ENCODE peak calls at places on chromosomes 5 and 9, in ten cellular contexts. U is HuH-7.5; B is effector memory CD8-positive, alpha-beta T cell; I is BJ; M is NCI-H1092; S is mucosa of descending colon; X is posterior vena cava; R is GOT3; K is NCI-H524; H is neural crest cell. F is an unnamed sample.

GRCh38 chr5:6504677-6505414 is 56.2 kb downstream of the UBE2QL1 start:
- DNase-seq in X (no peak), I (peak; percentile 12), B (no peak), K (peak; percentile 58), H (no peak), S (no peak), U (no peak), R (no peak), M (peak; percentile 78), F (no peak)

GRCh38 chr9:134404376-134405358 is 78.4 kb downstream of the RXRA start:
- DNase-seq in B (no peak), I (no peak), S (no peak), H (no peak), M (no peak), X (no peak), R (no peak), K (no peak), U (no peak), F (no peak)

GRCh38 chr5:111737716-111738115 is 19.3 kb downstream of the NREP start:
- DNase-seq in H (no peak), I (peak; percentile 38), S (no peak), X (no peak), B (no peak), U (no peak), K (no peak), M (no peak), R (no peak), F (no peak)

GRCh38 chr5:135843571-135844337 is 9.3 kb downstream of the SLC25A48 start:
- DNase-seq in K (no peak), M (no peak), H (peak; percentile 29), I (no peak), X (peak; percentile 18), R (no peak), U (no peak), S (peak; percentile 80), B (no peak), F (no peak)

GRCh38 chr5:35457912-35458823 is 159.5 kb upstream of the SPEF2 start:
- DNase-seq in I (no peak), S (no peak), X (no peak), U (no peak), H (no peak), R (no peak), B (no peak), M (no peak), K (no peak), F (no peak)

GRCh38 chr5:160353379-160353778 is 17.0 kb downstream of the C1QTNF2 start:
- DNase-seq in B (no peak), H (no peak), K (no peak), I (no peak), S (no peak), U (no peak), X (peak; percentile 90), R (no peak), M (no peak), F (peak; percentile 64)

GRCh38 chr5:74386571-74387334 is 253.8 kb downstream of the ENC1 start:
- DNase-seq in U (no peak), S (no peak), R (no peak), B (no peak), M (no peak), X (no peak), H (no peak), K (no peak), I (no peak), F (no peak)

GRCh38 chr5:52725065-52725746 is 62.5 kb upstream of the ITGA1 start:
- DNase-seq in B (peak; percentile 65), M (no peak), I (no peak), R (no peak), H (no peak), S (peak; percentile 74), U (no peak), X (no peak), K (no peak), F (no peak)

GRCh38 chr5:57889558-57889957 is 406.9 kb upstream of the ACTBL2 start:
- DNase-seq in U (peak; percentile 6), H (no peak), I (peak; percentile 14), B (no peak), X (no peak), S (peak; percentile 22), K (no peak), M (no peak), R (no peak), F (no peak)

GRCh38 chr9:131734781-131735180 is 5.1 kb downstream of the RAPGEF1 start:
- DNase-seq in H (no peak), K (no peak), R (no peak), B (no peak), U (no peak), X (no peak), I (no peak), S (no peak), M (no peak), F (no peak)

GRCh38 chr9:84121991-84122523 is 141.5 kb downstream of the RMI1 start:
- DNase-seq in H (no peak), X (no peak), S (no peak), R (no peak), U (no peak), M (no peak), B (no peak), I (peak; percentile 86), K (no peak), F (no peak)

GRCh38 chr5:1418238-1418920 is 26.9 kb downstream of the SLC6A3 start:
- DNase-seq in S (no peak), I (no peak), H (no peak), K (no peak), R (no peak), B (no peak), U (no peak), M (no peak), X (no peak), F (peak; percentile 15)

GRCh38 chr9:122252796-122253195 is 11.8 kb downstream of the RBM18 start:
- DNase-seq in M (no peak), H (no peak), S (no peak), U (no peak), X (no peak), B (no peak), K (no peak), R (no peak), I (no peak), F (no peak)

GRCh38 chr5:151239237-151239861 is 13.6 kb upstream of the GM2A start:
- DNase-seq in U (peak; percentile 50), I (no peak), X (peak; percentile 95), M (no peak), R (peak; percentile 27), H (peak; percentile 54), B (peak; percentile 28), K (peak; percentile 30), S (peak; percentile 82), F (peak; percentile 90)

GRCh38 chr9:121133104-121133816 is 58.5 kb downstream of the CNTRL start:
- DNase-seq in B (peak; percentile 67), U (no peak), K (no peak), H (no peak), M (no peak), X (no peak), S (peak; percentile 72), R (no peak), I (no peak), F (peak; percentile 31)

GRCh38 chr9:18296702-18297531 is 177.0 kb upstream of the ADAMTSL1 start:
- DNase-seq in I (peak; percentile 30), H (no peak), K (no peak), B (no peak), X (no peak), S (no peak), R (no peak), M (no peak), U (no peak), F (no peak)

GRCh38 chr9:630817-631216 is 210.7 kb upstream of the DMRT1 start:
- DNase-seq in K (no peak), S (no peak), U (no peak), M (no peak), H (no peak), B (no peak), X (no peak), I (no peak), R (no peak), F (no peak)

GRCh38 chr9:81565609-81566008 is 123.7 kb downstream of the TLE1 start:
- DNase-seq in K (no peak), R (no peak), S (no peak), U (no peak), M (no peak), H (no peak), I (no peak), X (no peak), B (no peak), F (no peak)

GRCh38 chr5:53942724-53943123 is 367.6 kb downstream of the ARL15 start:
- DNase-seq in B (no peak), I (no peak), K (no peak), M (no peak), R (no peak), H (no peak), S (no peak), U (no peak), X (no peak), F (no peak)

GRCh38 chr5:10599828-10600227 is 36.0 kb downstream of the ANKRD33B start:
- DNase-seq in I (peak; percentile 14), H (no peak), K (no peak), R (no peak), S (no peak), M (no peak), U (no peak), B (no peak), X (no peak), F (no peak)

GRCh38 chr5:77073667-77074066 is 13.4 kb downstream of the ZBED3 start:
- DNase-seq in M (no peak), H (no peak), I (no peak), B (no peak), R (no peak), U (no peak), X (no peak), K (no peak), S (no peak), F (no peak)

GRCh38 chr9:83242066-83242465 is 179.1 kb upstream of the RASEF start:
- DNase-seq in M (no peak), H (no peak), S (no peak), K (no peak), X (no peak), B (no peak), R (no peak), I (no peak), U (no peak), F (no peak)

GRCh38 chr5:72237879-72238278 is 82.2 kb downstream of the MRPS27 start:
- DNase-seq in B (no peak), R (no peak), S (no peak), U (no peak), M (no peak), I (no peak), X (no peak), K (no peak), H (no peak), F (no peak)

GRCh38 chr5:41951224-41951623 is 26.1 kb downstream of the FBXO4 start:
- DNase-seq in I (no peak), X (no peak), R (no peak), H (no peak), U (no peak), M (no peak), S (no peak), B (no peak), K (no peak), F (no peak)

GRCh38 chr5:128378196-128378595 is 159.8 kb downstream of the FBN2 start:
- DNase-seq in B (no peak), X (no peak), K (no peak), S (no peak), I (no peak), U (no peak), M (no peak), H (no peak), R (no peak), F (no peak)

GRCh38 chr5:93192683-93193082 is 388.3 kb downstream of the NR2F1-AS1 start:
- DNase-seq in X (no peak), K (no peak), M (no peak), B (no peak), U (no peak), I (no peak), S (no peak), H (no peak), R (no peak), F (no peak)

GRCh38 chr9:93184439-93185221 is 691 bp downstream of the WNK2 start:
- DNase-seq in S (peak; percentile 25), U (peak; percentile 95), M (peak; percentile 11), K (no peak), H (no peak), X (no peak), B (no peak), I (no peak), R (no peak), F (peak; percentile 38)

GRCh38 chr5:145917288-145917687 is 19.1 kb upstream of the SH3RF2 start:
- DNase-seq in X (no peak), R (no peak), B (no peak), U (no peak), H (no peak), M (no peak), S (no peak), K (no peak), I (no peak), F (no peak)

F was measured in left ventricle myocardium superior.